ENCODE peak calls at places on chromosomes 3 and 15, in nine cellular contexts. One of them, this sample, is unnamed. For H3K4me1, the result is how much of the 10 kb centered on the place peaks cover.

GRCh38 chr15:100241572-100242479 is 99.9 kb downstream of the ADAMTS17 start:
- DNase-seq in heart left ventricle: no peak
- DNase-seq in breast epithelium: no peak
- DNase-seq in OCI-LY7: no peak
- DNase-seq in thoracic aorta: peak
- DNase-seq in PC-3: peak
- DNase-seq in pancreas: no peak
- DNase-seq in uterus: no peak
- DNase-seq in esophagus squamous epithelium: no peak
- DNase-seq in this sample: no peak

GRCh38 chr3:77236118-77236517 is 196.2 kb downstream of the ROBO2 start:
- DNase-seq in heart left ventricle: no peak
- DNase-seq in breast epithelium: no peak
- DNase-seq in OCI-LY7: no peak
- DNase-seq in thoracic aorta: no peak
- DNase-seq in PC-3: no peak
- DNase-seq in pancreas: no peak
- DNase-seq in uterus: no peak
- DNase-seq in esophagus squamous epithelium: no peak
- DNase-seq in this sample: no peak

GRCh38 chr3:100368421-100368820 is 32.5 kb downstream of the TOMM70 start:
- DNase-seq in heart left ventricle: no peak
- DNase-seq in breast epithelium: no peak
- DNase-seq in OCI-LY7: no peak
- DNase-seq in thoracic aorta: no peak
- DNase-seq in PC-3: no peak
- DNase-seq in pancreas: no peak
- DNase-seq in uterus: no peak
- DNase-seq in esophagus squamous epithelium: no peak
- DNase-seq in this sample: no peak

GRCh38 chr3:11480663-11481298 is 162.9 kb downstream of the VGLL4 start:
- DNase-seq in heart left ventricle: no peak
- DNase-seq in breast epithelium: no peak
- DNase-seq in OCI-LY7: no peak
- DNase-seq in thoracic aorta: no peak
- DNase-seq in PC-3: no peak
- DNase-seq in pancreas: no peak
- DNase-seq in uterus: peak
- DNase-seq in esophagus squamous epithelium: no peak
- DNase-seq in this sample: no peak

GRCh38 chr3:16151109-16151508 is 23.4 kb upstream of the GALNT15 start:
- DNase-seq in heart left ventricle: peak
- DNase-seq in breast epithelium: no peak
- DNase-seq in OCI-LY7: no peak
- DNase-seq in thoracic aorta: no peak
- DNase-seq in PC-3: peak
- DNase-seq in pancreas: peak
- DNase-seq in uterus: peak
- DNase-seq in esophagus squamous epithelium: no peak
- DNase-seq in this sample: no peak

GRCh38 chr3:148178508-148178907 is 519.2 kb upstream of the AGTR1 start:
- DNase-seq in heart left ventricle: no peak
- DNase-seq in breast epithelium: no peak
- DNase-seq in OCI-LY7: no peak
- DNase-seq in thoracic aorta: no peak
- DNase-seq in PC-3: peak
- DNase-seq in pancreas: no peak
- DNase-seq in uterus: no peak
- DNase-seq in esophagus squamous epithelium: no peak
- DNase-seq in this sample: no peak

GRCh38 chr3:32340039-32340438 is 51.6 kb upstream of the CMTM7 start:
- DNase-seq in heart left ventricle: no peak
- DNase-seq in breast epithelium: no peak
- DNase-seq in OCI-LY7: peak
- DNase-seq in thoracic aorta: no peak
- DNase-seq in PC-3: peak
- DNase-seq in pancreas: no peak
- DNase-seq in uterus: no peak
- DNase-seq in esophagus squamous epithelium: no peak
- DNase-seq in this sample: peak

GRCh38 chr3:60673123-60673522 is 578.1 kb downstream of the FHIT start:
- DNase-seq in heart left ventricle: no peak
- DNase-seq in breast epithelium: no peak
- DNase-seq in OCI-LY7: no peak
- DNase-seq in thoracic aorta: no peak
- DNase-seq in PC-3: no peak
- DNase-seq in pancreas: no peak
- DNase-seq in uterus: no peak
- DNase-seq in esophagus squamous epithelium: no peak
- DNase-seq in this sample: no peak

GRCh38 chr15:43168192-43169107 is 16.8 kb upstream of the CCNDBP1 start:
- DNase-seq in heart left ventricle: peak
- DNase-seq in breast epithelium: no peak
- DNase-seq in OCI-LY7: no peak
- DNase-seq in thoracic aorta: no peak
- DNase-seq in PC-3: peak
- DNase-seq in pancreas: no peak
- DNase-seq in uterus: no peak
- DNase-seq in esophagus squamous epithelium: no peak
- DNase-seq in this sample: no peak

GRCh38 chr3:140384876-140385275 is 293.0 kb upstream of the TRIM42 start:
- DNase-seq in heart left ventricle: no peak
- DNase-seq in breast epithelium: no peak
- DNase-seq in OCI-LY7: no peak
- DNase-seq in thoracic aorta: no peak
- DNase-seq in PC-3: no peak
- DNase-seq in pancreas: no peak
- DNase-seq in uterus: no peak
- DNase-seq in esophagus squamous epithelium: no peak
- DNase-seq in this sample: no peak

GRCh38 chr15:95989392-95989791 is 341.1 kb upstream of the NR2F2 start:
- DNase-seq in heart left ventricle: no peak
- DNase-seq in breast epithelium: no peak
- DNase-seq in OCI-LY7: no peak
- DNase-seq in thoracic aorta: no peak
- DNase-seq in PC-3: no peak
- DNase-seq in pancreas: no peak
- DNase-seq in uterus: no peak
- DNase-seq in esophagus squamous epithelium: no peak
- DNase-seq in this sample: no peak

GRCh38 chr3:152508705-152509104 is 240.0 kb downstream of the MBNL1 start:
- DNase-seq in heart left ventricle: no peak
- DNase-seq in breast epithelium: no peak
- DNase-seq in OCI-LY7: peak
- DNase-seq in thoracic aorta: no peak
- DNase-seq in PC-3: peak
- DNase-seq in pancreas: no peak
- DNase-seq in uterus: no peak
- DNase-seq in esophagus squamous epithelium: no peak
- DNase-seq in this sample: no peak

GRCh38 chr3:160449660-160450598 is at the start of gene TRIM59:
- DNase-seq in heart left ventricle: peak
- DNase-seq in breast epithelium: peak
- DNase-seq in OCI-LY7: peak
- DNase-seq in thoracic aorta: peak
- DNase-seq in PC-3: peak
- DNase-seq in pancreas: peak
- DNase-seq in uterus: peak
- DNase-seq in esophagus squamous epithelium: peak
- DNase-seq in this sample: no peak

GRCh38 chr3:160447544-160447943 is 2.0 kb downstream of the TRIM59 start:
- DNase-seq in heart left ventricle: no peak
- DNase-seq in breast epithelium: no peak
- DNase-seq in OCI-LY7: no peak
- DNase-seq in thoracic aorta: no peak
- DNase-seq in PC-3: peak
- DNase-seq in pancreas: no peak
- DNase-seq in uterus: no peak
- DNase-seq in esophagus squamous epithelium: no peak
- DNase-seq in this sample: no peak

GRCh38 chr3:160451602-160452001 is 2.0 kb upstream of the TRIM59 start:
- DNase-seq in heart left ventricle: no peak
- DNase-seq in breast epithelium: no peak
- DNase-seq in OCI-LY7: no peak
- DNase-seq in thoracic aorta: no peak
- DNase-seq in PC-3: peak
- DNase-seq in pancreas: no peak
- DNase-seq in uterus: no peak
- DNase-seq in esophagus squamous epithelium: no peak
- DNase-seq in this sample: no peak

GRCh38 chr3:160448845-160449659 is 534 bp downstream of the TRIM59 start:
- DNase-seq in heart left ventricle: no peak
- DNase-seq in breast epithelium: no peak
- DNase-seq in OCI-LY7: peak
- DNase-seq in thoracic aorta: no peak
- DNase-seq in PC-3: peak
- DNase-seq in pancreas: peak
- DNase-seq in uterus: no peak
- DNase-seq in esophagus squamous epithelium: no peak
- DNase-seq in this sample: no peak

DNA sequence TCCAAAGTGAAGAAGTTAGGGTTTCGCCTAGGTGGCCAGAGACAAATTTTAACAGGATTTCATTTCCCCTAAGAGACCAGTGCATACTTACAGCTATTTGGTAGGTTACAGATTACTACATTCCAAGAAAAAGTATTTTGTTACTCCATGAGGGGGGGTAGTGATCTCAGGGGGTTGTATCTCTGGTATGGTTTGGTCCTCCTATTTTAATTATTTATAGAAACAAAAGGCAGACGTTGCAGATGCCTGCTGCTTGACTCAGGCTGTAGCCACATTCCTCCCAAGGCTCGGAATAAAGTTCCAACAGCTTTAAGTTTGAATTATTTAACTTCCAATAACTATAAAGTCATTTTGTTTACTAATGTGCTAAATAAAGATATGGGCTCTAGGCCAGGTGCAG is 1.3 kb upstream of the TRIM59 start:
- DNase-seq in heart left ventricle: no peak
- DNase-seq in breast epithelium: no peak
- DNase-seq in OCI-LY7: no peak
- DNase-seq in thoracic aorta: no peak
- DNase-seq in PC-3: peak
- DNase-seq in pancreas: no peak
- DNase-seq in uterus: no peak
- DNase-seq in esophagus squamous epithelium: no peak
- DNase-seq in this sample: no peak
- H3K4me1 ChIP-seq in heart left ventricle: under half
- H3K4me1 ChIP-seq in breast epithelium: under half
- H3K4me1 ChIP-seq in OCI-LY7: under half
- H3K4me1 ChIP-seq in thoracic aorta: under half
- H3K4me1 ChIP-seq in PC-3: under half
- H3K4me1 ChIP-seq in pancreas: under half
- H3K4me1 ChIP-seq in uterus: under half
- H3K4me1 ChIP-seq in esophagus squamous epithelium: under half
- H3K4me1 ChIP-seq in this sample: under half

DNA sequence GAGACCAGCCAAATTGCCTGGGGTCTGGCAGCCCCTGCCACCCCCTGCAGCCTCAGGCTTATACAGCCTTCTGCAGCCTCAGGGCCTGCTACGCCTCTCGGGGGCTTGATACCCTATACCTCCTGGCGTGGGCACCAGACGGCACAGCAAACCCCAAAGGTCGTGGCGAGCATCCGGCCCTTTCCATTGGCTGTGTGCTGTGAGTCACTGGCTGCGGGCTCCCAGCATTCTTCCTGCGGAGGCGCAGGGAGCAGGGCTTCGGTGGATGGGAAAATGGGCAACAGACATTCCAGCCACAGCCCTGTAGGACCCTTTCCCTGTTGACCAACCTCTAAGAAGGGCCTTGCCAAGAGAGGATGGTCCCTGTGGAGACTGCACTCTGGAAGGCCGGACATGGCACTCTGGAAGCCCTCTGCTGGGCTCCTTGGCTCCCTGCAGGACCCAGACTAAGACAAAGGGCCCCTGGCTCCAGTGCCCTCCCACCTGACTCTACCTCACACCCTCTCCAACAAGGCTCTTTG is 59.6 kb downstream of the ITGA11 start:
- DNase-seq in heart left ventricle: peak
- DNase-seq in breast epithelium: no peak
- DNase-seq in OCI-LY7: no peak
- DNase-seq in thoracic aorta: no peak
- DNase-seq in PC-3: peak
- DNase-seq in pancreas: no peak
- DNase-seq in uterus: peak
- DNase-seq in esophagus squamous epithelium: no peak
- DNase-seq in this sample: no peak
- TF ChIP-seq CTCF in heart left ventricle: peak
- TF ChIP-seq CTCF in breast epithelium: no peak
- TF ChIP-seq CTCF in OCI-LY7: peak
- TF ChIP-seq CTCF in thoracic aorta: peak
- TF ChIP-seq CTCF in PC-3: peak
- TF ChIP-seq CTCF in pancreas: no peak
- TF ChIP-seq CTCF in uterus: no peak
- TF ChIP-seq CTCF in esophagus squamous epithelium: no peak
- TF ChIP-seq CTCF in this sample: peak

GRCh38 chr15:77521206-77521605 is 100.5 kb downstream of the HMG20A start:
- DNase-seq in heart left ventricle: no peak
- DNase-seq in breast epithelium: no peak
- DNase-seq in OCI-LY7: no peak
- DNase-seq in thoracic aorta: no peak
- DNase-seq in PC-3: no peak
- DNase-seq in pancreas: no peak
- DNase-seq in uterus: no peak
- DNase-seq in esophagus squamous epithelium: no peak
- DNase-seq in this sample: no peak
- H3K4me1 ChIP-seq in heart left ventricle: under half
- H3K4me1 ChIP-seq in breast epithelium: under half
- H3K4me1 ChIP-seq in OCI-LY7: under half
- H3K4me1 ChIP-seq in thoracic aorta: under half
- H3K4me1 ChIP-seq in PC-3: under half
- H3K4me1 ChIP-seq in pancreas: under half
- H3K4me1 ChIP-seq in uterus: under half
- H3K4me1 ChIP-seq in esophagus squamous epithelium: under half
- H3K4me1 ChIP-seq in this sample: under half

GRCh38 chr15:74959643-74959939 is 3.0 kb upstream of the RPP25 start:
- DNase-seq in heart left ventricle: no peak
- DNase-seq in breast epithelium: no peak
- DNase-seq in OCI-LY7: no peak
- DNase-seq in thoracic aorta: no peak
- DNase-seq in PC-3: no peak
- DNase-seq in pancreas: no peak
- DNase-seq in uterus: no peak
- DNase-seq in esophagus squamous epithelium: no peak
- DNase-seq in this sample: no peak

GRCh38 chr15:74956648-74957300 is at the start of gene RPP25:
- DNase-seq in heart left ventricle: peak
- DNase-seq in breast epithelium: peak
- DNase-seq in OCI-LY7: peak
- DNase-seq in thoracic aorta: peak
- DNase-seq in PC-3: peak
- DNase-seq in pancreas: peak
- DNase-seq in uterus: peak
- DNase-seq in esophagus squamous epithelium: no peak
- DNase-seq in this sample: no peak

GRCh38 chr15:74957301-74958035 is 896 bp upstream of the RPP25 start:
- DNase-seq in heart left ventricle: peak
- DNase-seq in breast epithelium: no peak
- DNase-seq in OCI-LY7: no peak
- DNase-seq in thoracic aorta: no peak
- DNase-seq in PC-3: no peak
- DNase-seq in pancreas: peak
- DNase-seq in uterus: peak
- DNase-seq in esophagus squamous epithelium: no peak
- DNase-seq in this sample: no peak

GRCh38 chr15:74958908-74959642 is 2.5 kb upstream of the RPP25 start:
- DNase-seq in heart left ventricle: no peak
- DNase-seq in breast epithelium: no peak
- DNase-seq in OCI-LY7: no peak
- DNase-seq in thoracic aorta: no peak
- DNase-seq in PC-3: no peak
- DNase-seq in pancreas: no peak
- DNase-seq in uterus: no peak
- DNase-seq in esophagus squamous epithelium: no peak
- DNase-seq in this sample: no peak

GRCh38 chr15:74958320-74958907 is 1.8 kb upstream of the RPP25 start:
- DNase-seq in heart left ventricle: peak
- DNase-seq in breast epithelium: peak
- DNase-seq in OCI-LY7: no peak
- DNase-seq in thoracic aorta: peak
- DNase-seq in PC-3: peak
- DNase-seq in pancreas: peak
- DNase-seq in uterus: peak
- DNase-seq in esophagus squamous epithelium: no peak
- DNase-seq in this sample: no peak
- TF ChIP-seq CTCF in heart left ventricle: no peak
- TF ChIP-seq CTCF in breast epithelium: peak
- TF ChIP-seq CTCF in OCI-LY7: no peak
- TF ChIP-seq CTCF in thoracic aorta: peak
- TF ChIP-seq CTCF in PC-3: no peak
- TF ChIP-seq CTCF in pancreas: peak
- TF ChIP-seq CTCF in uterus: peak
- TF ChIP-seq CTCF in esophagus squamous epithelium: no peak
- TF ChIP-seq CTCF in this sample: no peak

This sample was measured in DND-41.